ENCODE peak calls at places on chromosomes 7 and 10, in seven cellular contexts. F is stomach, N is SJSA1, Y is dorsolateral prefrontal cortex, B is heart left ventricle, L is GM23248, X is mesendoderm. M is an unnamed sample. For H3K27me3, the result is how much of the 10 kb centered on the place peaks cover.

GRCh38 chr7:112188257-112188656 is 17.9 kb downstream of the DOCK4 start:
- DNase-seq in Y (no peak), L (no peak), B (no peak), X (no peak), N (no peak), F (no peak), M (no peak)

GRCh38 chr7:148299335-148299734 is 291.2 kb upstream of the C7orf33 start:
- DNase-seq in L (no peak), Y (no peak), N (no peak), X (no peak), B (no peak), F (no peak), M (no peak)

GRCh38 chr10:132540456-132540855 is 2.9 kb downstream of the INPP5A start:
- DNase-seq in X (peak), F (peak), N (no peak), B (peak), Y (no peak), L (peak), M (peak)

GRCh38 chr7:147022056-147022455 is 905.5 kb downstream of the CNTNAP2 start:
- DNase-seq in B (no peak), N (no peak), Y (no peak), F (no peak), X (no peak), L (no peak), M (peak)

GRCh38 chr10:18822156-18822555 is 162.9 kb downstream of the ARL5B start:
- DNase-seq in X (peak), Y (no peak), F (no peak), N (no peak), L (peak), B (no peak), M (peak)

GRCh38 chr10:106479619-106480018 is 684.9 kb downstream of the SORCS1 start:
- DNase-seq in B (no peak), Y (no peak), N (no peak), X (peak), F (no peak), L (no peak), M (peak)

GRCh38 chr10:6151087-6151977 is 51.4 kb upstream of the PFKFB3 start:
- DNase-seq in Y (peak), L (peak), B (peak), N (no peak), X (peak), F (peak), M (peak)

GRCh38 chr10:49498465-49498864 is 40.5 kb downstream of the ERCC6 start:
- DNase-seq in B (no peak), F (no peak), L (no peak), X (no peak), N (no peak), Y (no peak), M (no peak)

GRCh38 chr7:6424702-6425072 is 23.1 kb downstream of the DAGLB start:
- DNase-seq in F (no peak), N (no peak), X (no peak), L (no peak), B (no peak), Y (no peak), M (no peak)

DNA sequence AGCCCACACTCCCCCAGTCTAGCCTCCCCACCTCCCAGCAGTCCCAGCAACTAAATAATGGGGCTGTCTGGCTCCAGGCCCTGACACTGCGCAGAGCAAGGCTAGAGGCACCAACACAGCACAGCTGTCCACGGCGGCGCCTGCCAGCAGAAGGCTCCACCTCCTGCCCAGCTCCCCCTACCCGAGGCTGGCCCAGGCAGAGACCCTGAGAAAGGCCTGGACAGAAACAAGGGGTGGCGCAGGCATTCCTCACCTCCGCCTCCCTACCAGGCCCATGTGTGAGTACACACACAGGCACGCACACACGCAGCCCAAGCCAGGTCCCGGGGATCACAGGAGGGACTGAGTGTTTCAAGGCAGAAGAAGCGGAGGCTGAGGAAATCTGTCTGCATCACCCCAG is 6.0 kb downstream of the KCNH2 start:
- DNase-seq in Y (peak), L (no peak), F (no peak), X (no peak), N (no peak), B (peak), M (no peak)
- H3K27ac ChIP-seq in Y (peak), L (no peak), F (peak), X (no peak), N (no peak), B (peak), M (no peak)

GRCh38 chr7:1695800-1696454 is 25.9 kb downstream of the ELFN1 start:
- DNase-seq in Y (peak), N (no peak), X (no peak), L (no peak), F (no peak), B (no peak), M (no peak)
- H3K27me3 ChIP-seq in Y (under half), N (under half), X (under half), L (under half), F (under half), B (under half), M (under half)

GRCh38 chr10:79171504-79171903 is 102.7 kb downstream of the ZMIZ1 start:
- DNase-seq in X (peak), N (no peak), F (no peak), L (no peak), Y (no peak), B (no peak), M (no peak)
- H3K27ac ChIP-seq in X (no peak), N (no peak), F (no peak), L (no peak), Y (no peak), B (no peak), M (no peak)

DNA sequence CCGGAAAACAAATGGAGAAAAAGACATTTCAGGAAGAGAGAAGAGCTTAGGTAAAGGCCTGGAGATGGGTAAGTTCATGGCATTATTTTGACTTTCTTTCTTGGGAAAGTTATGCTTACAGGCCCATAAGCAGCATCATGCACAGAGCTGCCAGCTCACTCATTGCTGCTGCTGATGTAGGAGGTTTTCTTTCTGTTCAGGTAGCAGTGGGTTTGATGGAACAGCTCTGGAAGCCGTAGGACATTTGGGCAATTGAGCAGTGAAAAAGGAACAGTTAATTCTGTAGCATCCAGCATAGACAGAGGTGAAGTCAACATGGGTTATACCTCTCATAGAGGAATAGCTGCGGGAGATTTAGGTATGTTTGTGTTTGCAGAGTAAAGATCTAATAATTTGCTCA is 3.3 kb downstream of the CHN2 start:
- DNase-seq in L (no peak), N (no peak), X (no peak), Y (no peak), B (no peak), F (no peak), M (no peak)
- H3K27me3 ChIP-seq in L (half or more), N (half or more), X (under half), Y (under half), B (under half), F (under half), M (under half)

DNA sequence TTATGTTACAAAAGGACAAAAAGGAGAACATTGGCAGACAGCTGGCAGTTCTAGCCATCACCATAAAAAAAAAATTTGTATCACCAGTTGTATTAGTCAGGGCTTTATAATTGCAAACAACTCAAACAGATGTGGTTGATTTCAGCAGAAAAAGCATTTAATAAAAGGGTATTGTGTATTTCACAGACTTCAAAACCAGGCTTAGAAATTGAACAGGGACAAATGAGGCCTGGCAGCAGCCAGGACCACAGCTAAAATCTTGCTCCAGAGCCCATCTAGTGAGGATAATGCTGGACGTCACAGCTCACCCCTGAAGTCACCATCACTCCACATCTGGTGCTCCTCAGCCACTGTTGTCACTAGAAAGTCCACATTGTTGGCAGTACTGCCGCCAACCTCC is 52.9 kb upstream of the CALD1 start:
- DNase-seq in Y (no peak), N (no peak), B (peak), X (no peak), F (no peak), L (peak), M (no peak)
- H3K27ac ChIP-seq in Y (no peak), N (no peak), B (peak), X (no peak), F (peak), L (peak), M (no peak)

M was measured in brain microvascular endothelial cell.